ENCODE peak calls at places on chromosome 7, in ten cellular contexts. One of them, this sample, is unnamed.

GRCh38 chr7:2247141-2247985 is 5.3 kb downstream of the NUDT1 start:
- DNase-seq in Caki2: no peak
- DNase-seq in activated T-helper 1 cell treated with Interleukin-2 at 50 U/mL for 16 hours: no peak
- DNase-seq in GM13976: peak
- DNase-seq in C1 segment of cervical spinal cord: no peak
- DNase-seq in Jurkat, Clone E6-1: no peak
- DNase-seq in cardiac fibroblast: peak
- DNase-seq in neural crest cell: peak
- DNase-seq in NCI-H1092: no peak
- DNase-seq in neuronal stem cell: no peak
- DNase-seq in this sample: no peak

GRCh38 chr7:99929730-99930053 is 272 bp upstream of the GJC3 start:
- DNase-seq in Caki2: no peak
- DNase-seq in activated T-helper 1 cell treated with Interleukin-2 at 50 U/mL for 16 hours: no peak
- DNase-seq in GM13976: no peak
- DNase-seq in C1 segment of cervical spinal cord: no peak
- DNase-seq in Jurkat, Clone E6-1: no peak
- DNase-seq in cardiac fibroblast: no peak
- DNase-seq in neural crest cell: no peak
- DNase-seq in NCI-H1092: no peak
- DNase-seq in neuronal stem cell: no peak
- DNase-seq in this sample: no peak

GRCh38 chr7:11054033-11054432 is 80.4 kb downstream of the PHF14 start:
- DNase-seq in Caki2: no peak
- DNase-seq in activated T-helper 1 cell treated with Interleukin-2 at 50 U/mL for 16 hours: no peak
- DNase-seq in GM13976: no peak
- DNase-seq in C1 segment of cervical spinal cord: no peak
- DNase-seq in Jurkat, Clone E6-1: no peak
- DNase-seq in cardiac fibroblast: no peak
- DNase-seq in neural crest cell: no peak
- DNase-seq in NCI-H1092: no peak
- DNase-seq in neuronal stem cell: no peak
- DNase-seq in this sample: no peak

GRCh38 chr7:103379270-103379975 is 32.0 kb downstream of the PSMC2 start:
- DNase-seq in Caki2: no peak
- DNase-seq in activated T-helper 1 cell treated with Interleukin-2 at 50 U/mL for 16 hours: no peak
- DNase-seq in GM13976: no peak
- DNase-seq in C1 segment of cervical spinal cord: no peak
- DNase-seq in Jurkat, Clone E6-1: no peak
- DNase-seq in cardiac fibroblast: no peak
- DNase-seq in neural crest cell: no peak
- DNase-seq in NCI-H1092: no peak
- DNase-seq in neuronal stem cell: no peak
- DNase-seq in this sample: no peak

GRCh38 chr7:29194594-29195417 is at the start of gene CHN2:
- DNase-seq in Caki2: peak
- DNase-seq in activated T-helper 1 cell treated with Interleukin-2 at 50 U/mL for 16 hours: peak
- DNase-seq in GM13976: peak
- DNase-seq in C1 segment of cervical spinal cord: peak
- DNase-seq in Jurkat, Clone E6-1: peak
- DNase-seq in cardiac fibroblast: peak
- DNase-seq in neural crest cell: peak
- DNase-seq in NCI-H1092: peak
- DNase-seq in neuronal stem cell: peak
- DNase-seq in this sample: peak

GRCh38 chr7:12257582-12257981 is 46.5 kb downstream of the TMEM106B start:
- DNase-seq in Caki2: peak
- DNase-seq in activated T-helper 1 cell treated with Interleukin-2 at 50 U/mL for 16 hours: no peak
- DNase-seq in GM13976: peak
- DNase-seq in C1 segment of cervical spinal cord: no peak
- DNase-seq in Jurkat, Clone E6-1: peak
- DNase-seq in cardiac fibroblast: peak
- DNase-seq in neural crest cell: no peak
- DNase-seq in NCI-H1092: no peak
- DNase-seq in neuronal stem cell: no peak
- DNase-seq in this sample: peak

GRCh38 chr7:110317699-110318265 is 773.1 kb upstream of the LRRN3 start:
- DNase-seq in Caki2: peak
- DNase-seq in activated T-helper 1 cell treated with Interleukin-2 at 50 U/mL for 16 hours: no peak
- DNase-seq in GM13976: no peak
- DNase-seq in C1 segment of cervical spinal cord: no peak
- DNase-seq in Jurkat, Clone E6-1: no peak
- DNase-seq in cardiac fibroblast: peak
- DNase-seq in neural crest cell: no peak
- DNase-seq in NCI-H1092: no peak
- DNase-seq in neuronal stem cell: no peak
- DNase-seq in this sample: no peak

GRCh38 chr7:149771199-149771636 is 2.2 kb downstream of the ZNF467 start:
- DNase-seq in Caki2: no peak
- DNase-seq in activated T-helper 1 cell treated with Interleukin-2 at 50 U/mL for 16 hours: no peak
- DNase-seq in GM13976: no peak
- DNase-seq in C1 segment of cervical spinal cord: no peak
- DNase-seq in Jurkat, Clone E6-1: no peak
- DNase-seq in cardiac fibroblast: no peak
- DNase-seq in neural crest cell: no peak
- DNase-seq in NCI-H1092: no peak
- DNase-seq in neuronal stem cell: no peak
- DNase-seq in this sample: no peak

GRCh38 chr7:141675431-141676210 is 26.3 kb downstream of the DENND11 start:
- DNase-seq in Caki2: no peak
- DNase-seq in activated T-helper 1 cell treated with Interleukin-2 at 50 U/mL for 16 hours: no peak
- DNase-seq in GM13976: no peak
- DNase-seq in C1 segment of cervical spinal cord: no peak
- DNase-seq in Jurkat, Clone E6-1: no peak
- DNase-seq in cardiac fibroblast: no peak
- DNase-seq in neural crest cell: no peak
- DNase-seq in NCI-H1092: no peak
- DNase-seq in neuronal stem cell: no peak
- DNase-seq in this sample: no peak

GRCh38 chr7:151585744-151586424 is 66.2 kb upstream of the RHEB start:
- DNase-seq in Caki2: no peak
- DNase-seq in activated T-helper 1 cell treated with Interleukin-2 at 50 U/mL for 16 hours: no peak
- DNase-seq in GM13976: no peak
- DNase-seq in C1 segment of cervical spinal cord: no peak
- DNase-seq in Jurkat, Clone E6-1: no peak
- DNase-seq in cardiac fibroblast: no peak
- DNase-seq in neural crest cell: no peak
- DNase-seq in NCI-H1092: no peak
- DNase-seq in neuronal stem cell: no peak
- DNase-seq in this sample: peak

GRCh38 chr7:73427902-73428696 is 5.5 kb upstream of the FZD9 start:
- DNase-seq in Caki2: no peak
- DNase-seq in activated T-helper 1 cell treated with Interleukin-2 at 50 U/mL for 16 hours: no peak
- DNase-seq in GM13976: no peak
- DNase-seq in C1 segment of cervical spinal cord: no peak
- DNase-seq in Jurkat, Clone E6-1: no peak
- DNase-seq in cardiac fibroblast: no peak
- DNase-seq in neural crest cell: no peak
- DNase-seq in NCI-H1092: no peak
- DNase-seq in neuronal stem cell: no peak
- DNase-seq in this sample: no peak

GRCh38 chr7:7858559-7858958 is 110.0 kb upstream of the GLCCI1 start:
- DNase-seq in Caki2: no peak
- DNase-seq in activated T-helper 1 cell treated with Interleukin-2 at 50 U/mL for 16 hours: no peak
- DNase-seq in GM13976: no peak
- DNase-seq in C1 segment of cervical spinal cord: no peak
- DNase-seq in Jurkat, Clone E6-1: no peak
- DNase-seq in cardiac fibroblast: no peak
- DNase-seq in neural crest cell: no peak
- DNase-seq in NCI-H1092: no peak
- DNase-seq in neuronal stem cell: no peak
- DNase-seq in this sample: no peak

GRCh38 chr7:111650456-111650999 is 88.2 kb upstream of the IMMP2L start:
- DNase-seq in Caki2: no peak
- DNase-seq in activated T-helper 1 cell treated with Interleukin-2 at 50 U/mL for 16 hours: no peak
- DNase-seq in GM13976: no peak
- DNase-seq in C1 segment of cervical spinal cord: no peak
- DNase-seq in Jurkat, Clone E6-1: no peak
- DNase-seq in cardiac fibroblast: peak
- DNase-seq in neural crest cell: no peak
- DNase-seq in NCI-H1092: no peak
- DNase-seq in neuronal stem cell: no peak
- DNase-seq in this sample: peak

GRCh38 chr7:136941815-136942214 is 73.4 kb downstream of the CHRM2 start:
- DNase-seq in Caki2: no peak
- DNase-seq in activated T-helper 1 cell treated with Interleukin-2 at 50 U/mL for 16 hours: no peak
- DNase-seq in GM13976: no peak
- DNase-seq in C1 segment of cervical spinal cord: no peak
- DNase-seq in Jurkat, Clone E6-1: no peak
- DNase-seq in cardiac fibroblast: no peak
- DNase-seq in neural crest cell: no peak
- DNase-seq in NCI-H1092: no peak
- DNase-seq in neuronal stem cell: no peak
- DNase-seq in this sample: no peak

GRCh38 chr7:13988765-13989137 is 715 bp downstream of the ETV1 start:
- DNase-seq in Caki2: no peak
- DNase-seq in activated T-helper 1 cell treated with Interleukin-2 at 50 U/mL for 16 hours: no peak
- DNase-seq in GM13976: no peak
- DNase-seq in C1 segment of cervical spinal cord: peak
- DNase-seq in Jurkat, Clone E6-1: no peak
- DNase-seq in cardiac fibroblast: peak
- DNase-seq in neural crest cell: no peak
- DNase-seq in NCI-H1092: no peak
- DNase-seq in neuronal stem cell: peak
- DNase-seq in this sample: peak

GRCh38 chr7:157992511-157993160 is 595.0 kb downstream of the PTPRN2 start:
- DNase-seq in Caki2: no peak
- DNase-seq in activated T-helper 1 cell treated with Interleukin-2 at 50 U/mL for 16 hours: no peak
- DNase-seq in GM13976: no peak
- DNase-seq in C1 segment of cervical spinal cord: no peak
- DNase-seq in Jurkat, Clone E6-1: no peak
- DNase-seq in cardiac fibroblast: no peak
- DNase-seq in neural crest cell: no peak
- DNase-seq in NCI-H1092: no peak
- DNase-seq in neuronal stem cell: no peak
- DNase-seq in this sample: no peak

GRCh38 chr7:38312776-38313175 is 39.3 kb upstream of the TARP start:
- DNase-seq in Caki2: no peak
- DNase-seq in activated T-helper 1 cell treated with Interleukin-2 at 50 U/mL for 16 hours: no peak
- DNase-seq in GM13976: no peak
- DNase-seq in C1 segment of cervical spinal cord: no peak
- DNase-seq in Jurkat, Clone E6-1: no peak
- DNase-seq in cardiac fibroblast: no peak
- DNase-seq in neural crest cell: no peak
- DNase-seq in NCI-H1092: no peak
- DNase-seq in neuronal stem cell: no peak
- DNase-seq in this sample: no peak

GRCh38 chr7:139619367-139619657 is 95.8 kb downstream of the CLEC2L start:
- DNase-seq in Caki2: no peak
- DNase-seq in activated T-helper 1 cell treated with Interleukin-2 at 50 U/mL for 16 hours: no peak
- DNase-seq in GM13976: no peak
- DNase-seq in C1 segment of cervical spinal cord: no peak
- DNase-seq in Jurkat, Clone E6-1: no peak
- DNase-seq in cardiac fibroblast: peak
- DNase-seq in neural crest cell: no peak
- DNase-seq in NCI-H1092: no peak
- DNase-seq in neuronal stem cell: no peak
- DNase-seq in this sample: peak

GRCh38 chr7:64871761-64872160 is 31.3 kb upstream of the ZNF273 start:
- DNase-seq in Caki2: no peak
- DNase-seq in activated T-helper 1 cell treated with Interleukin-2 at 50 U/mL for 16 hours: no peak
- DNase-seq in GM13976: no peak
- DNase-seq in C1 segment of cervical spinal cord: no peak
- DNase-seq in Jurkat, Clone E6-1: no peak
- DNase-seq in cardiac fibroblast: no peak
- DNase-seq in neural crest cell: no peak
- DNase-seq in NCI-H1092: no peak
- DNase-seq in neuronal stem cell: no peak
- DNase-seq in this sample: no peak

GRCh38 chr7:124552217-124552616 is 213.4 kb downstream of the GPR37 start:
- DNase-seq in Caki2: no peak
- DNase-seq in activated T-helper 1 cell treated with Interleukin-2 at 50 U/mL for 16 hours: no peak
- DNase-seq in GM13976: no peak
- DNase-seq in C1 segment of cervical spinal cord: no peak
- DNase-seq in Jurkat, Clone E6-1: no peak
- DNase-seq in cardiac fibroblast: no peak
- DNase-seq in neural crest cell: no peak
- DNase-seq in NCI-H1092: no peak
- DNase-seq in neuronal stem cell: no peak
- DNase-seq in this sample: peak

GRCh38 chr7:74480861-74481417 is 27.2 kb downstream of the GTF2IRD1 start:
- DNase-seq in Caki2: peak
- DNase-seq in activated T-helper 1 cell treated with Interleukin-2 at 50 U/mL for 16 hours: no peak
- DNase-seq in GM13976: no peak
- DNase-seq in C1 segment of cervical spinal cord: peak
- DNase-seq in Jurkat, Clone E6-1: no peak
- DNase-seq in cardiac fibroblast: peak
- DNase-seq in neural crest cell: no peak
- DNase-seq in NCI-H1092: no peak
- DNase-seq in neuronal stem cell: no peak
- DNase-seq in this sample: peak

GRCh38 chr7:47314728-47315601 is 266.9 kb downstream of the TNS3 start:
- DNase-seq in Caki2: no peak
- DNase-seq in activated T-helper 1 cell treated with Interleukin-2 at 50 U/mL for 16 hours: no peak
- DNase-seq in GM13976: no peak
- DNase-seq in C1 segment of cervical spinal cord: peak
- DNase-seq in Jurkat, Clone E6-1: no peak
- DNase-seq in cardiac fibroblast: peak
- DNase-seq in neural crest cell: no peak
- DNase-seq in NCI-H1092: no peak
- DNase-seq in neuronal stem cell: no peak
- DNase-seq in this sample: no peak

GRCh38 chr7:27678617-27679260 is 16.1 kb upstream of the HIBADH start:
- DNase-seq in Caki2: peak
- DNase-seq in activated T-helper 1 cell treated with Interleukin-2 at 50 U/mL for 16 hours: no peak
- DNase-seq in GM13976: no peak
- DNase-seq in C1 segment of cervical spinal cord: no peak
- DNase-seq in Jurkat, Clone E6-1: no peak
- DNase-seq in cardiac fibroblast: no peak
- DNase-seq in neural crest cell: no peak
- DNase-seq in NCI-H1092: no peak
- DNase-seq in neuronal stem cell: no peak
- DNase-seq in this sample: no peak

GRCh38 chr7:94510582-94511456 is 1.2 kb downstream of the CASD1 start:
- DNase-seq in Caki2: no peak
- DNase-seq in activated T-helper 1 cell treated with Interleukin-2 at 50 U/mL for 16 hours: no peak
- DNase-seq in GM13976: no peak
- DNase-seq in C1 segment of cervical spinal cord: peak
- DNase-seq in Jurkat, Clone E6-1: peak
- DNase-seq in cardiac fibroblast: peak
- DNase-seq in neural crest cell: peak
- DNase-seq in NCI-H1092: peak
- DNase-seq in neuronal stem cell: peak
- DNase-seq in this sample: peak

GRCh38 chr7:92244803-92245486 is 769 bp downstream of the KRIT1 start:
- DNase-seq in Caki2: no peak
- DNase-seq in activated T-helper 1 cell treated with Interleukin-2 at 50 U/mL for 16 hours: peak
- DNase-seq in GM13976: no peak
- DNase-seq in C1 segment of cervical spinal cord: no peak
- DNase-seq in Jurkat, Clone E6-1: peak
- DNase-seq in cardiac fibroblast: peak
- DNase-seq in neural crest cell: no peak
- DNase-seq in NCI-H1092: no peak
- DNase-seq in neuronal stem cell: peak
- DNase-seq in this sample: no peak

GRCh38 chr7:155163696-155164095 is 93.6 kb downstream of the HTR5A start:
- DNase-seq in Caki2: no peak
- DNase-seq in activated T-helper 1 cell treated with Interleukin-2 at 50 U/mL for 16 hours: no peak
- DNase-seq in GM13976: no peak
- DNase-seq in C1 segment of cervical spinal cord: no peak
- DNase-seq in Jurkat, Clone E6-1: no peak
- DNase-seq in cardiac fibroblast: no peak
- DNase-seq in neural crest cell: no peak
- DNase-seq in NCI-H1092: no peak
- DNase-seq in neuronal stem cell: no peak
- DNase-seq in this sample: no peak

GRCh38 chr7:13801669-13802068 is 187.8 kb downstream of the ETV1 start:
- DNase-seq in Caki2: no peak
- DNase-seq in activated T-helper 1 cell treated with Interleukin-2 at 50 U/mL for 16 hours: no peak
- DNase-seq in GM13976: no peak
- DNase-seq in C1 segment of cervical spinal cord: no peak
- DNase-seq in Jurkat, Clone E6-1: no peak
- DNase-seq in cardiac fibroblast: no peak
- DNase-seq in neural crest cell: no peak
- DNase-seq in NCI-H1092: no peak
- DNase-seq in neuronal stem cell: no peak
- DNase-seq in this sample: no peak

GRCh38 chr7:2431260-2431867 is 28.0 kb downstream of the CHST12 start:
- DNase-seq in Caki2: no peak
- DNase-seq in activated T-helper 1 cell treated with Interleukin-2 at 50 U/mL for 16 hours: peak
- DNase-seq in GM13976: peak
- DNase-seq in C1 segment of cervical spinal cord: no peak
- DNase-seq in Jurkat, Clone E6-1: no peak
- DNase-seq in cardiac fibroblast: no peak
- DNase-seq in neural crest cell: no peak
- DNase-seq in NCI-H1092: no peak
- DNase-seq in neuronal stem cell: no peak
- DNase-seq in this sample: peak